ENCODE peak calls at places on chromosomes 11 and 22, in nine cellular contexts. N is activated naive CD8-positive, alpha-beta T cell treated with anti-CD3 and anti-CD28 coated beads, Interleukin-2, amount 50 U/mL, for 24 hours; M is H7; A is heart right ventricle; E is HCT116; H is NCI-H460; F is NCI-H774; Y is OCI-M1; S is mucosa of descending colon. Q is an unnamed sample.

GRCh38 chr11:115765803-115766239 is 261.6 kb upstream of the CADM1 start:
- DNase-seq in S (no peak), H (no peak), E (no peak), A (no peak), F (no peak), M (no peak), N (no peak), Y (peak), Q (no peak)

GRCh38 chr11:102810943-102811528 is 13.1 kb upstream of the MMP1 start:
- DNase-seq in E (no peak), A (no peak), M (peak), Y (peak), F (peak), N (no peak), H (no peak), S (no peak), Q (no peak)

GRCh38 chr11:94010136-94010535 is 11.0 kb upstream of the HEPHL1 start:
- DNase-seq in F (no peak), N (no peak), Y (no peak), H (no peak), A (no peak), S (no peak), M (no peak), E (no peak), Q (no peak)

GRCh38 chr11:86888164-86888977 is 66.8 kb downstream of the FZD4 start:
- DNase-seq in Y (no peak), S (no peak), N (no peak), A (no peak), F (no peak), H (no peak), M (no peak), E (no peak), Q (no peak)

GRCh38 chr22:20946080-20946986 is 20.7 kb upstream of the AIFM3 start:
- DNase-seq in E (no peak), M (no peak), H (no peak), S (no peak), N (no peak), A (no peak), F (no peak), Y (no peak), Q (no peak)

GRCh38 chr11:45264839-45265515 is 21.2 kb downstream of the SYT13 start:
- DNase-seq in S (no peak), Y (peak), H (no peak), F (no peak), A (no peak), N (no peak), E (no peak), M (no peak), Q (no peak)

GRCh38 chr11:58730507-58731089 is 1.1 kb downstream of the GLYAT start:
- DNase-seq in E (no peak), Y (peak), M (no peak), H (no peak), N (no peak), A (no peak), S (no peak), F (no peak), Q (no peak)

GRCh38 chr22:27692243-27692642 is 109.3 kb downstream of the MN1 start:
- DNase-seq in A (no peak), N (no peak), S (no peak), H (no peak), Y (no peak), E (no peak), F (no peak), M (no peak), Q (no peak)

GRCh38 chr11:130737041-130737830 is 179.0 kb downstream of the SNX19 start:
- DNase-seq in M (no peak), E (no peak), F (no peak), S (no peak), Y (no peak), A (no peak), N (no peak), H (no peak), Q (no peak)

GRCh38 chr11:124895471-124895971 is 2.1 kb downstream of the ROBO4 start:
- DNase-seq in S (no peak), M (peak), N (no peak), H (no peak), E (no peak), A (no peak), Y (no peak), F (no peak), Q (no peak)

GRCh38 chr11:75655619-75656018 is 13.2 kb downstream of the MAP6 start:
- DNase-seq in N (no peak), A (no peak), H (no peak), F (no peak), Y (no peak), S (no peak), E (no peak), M (no peak), Q (no peak)

GRCh38 chr11:61375709-61376108 is 13.5 kb downstream of the TMEM138 start:
- DNase-seq in Y (no peak), F (no peak), E (no peak), H (no peak), M (no peak), A (no peak), S (no peak), N (no peak), Q (no peak)

GRCh38 chr11:46381046-46381835 is at the start of gene MDK:
- DNase-seq in A (peak), M (peak), S (peak), Y (peak), F (peak), H (no peak), N (no peak), E (no peak), Q (no peak)

GRCh38 chr11:130550984-130551383 is 102.5 kb downstream of the ADAMTS15 start:
- DNase-seq in Y (no peak), N (no peak), A (no peak), H (no peak), M (no peak), E (no peak), F (no peak), S (no peak), Q (no peak)

GRCh38 chr11:128627666-128628342 is 40.4 kb upstream of the ETS1 start:
- DNase-seq in H (no peak), S (no peak), M (no peak), A (no peak), N (peak), Y (no peak), F (no peak), E (no peak), Q (no peak)

GRCh38 chr22:50705219-50705691 is 32.6 kb downstream of the SHANK3 start:
- DNase-seq in Y (no peak), M (peak), S (no peak), F (peak), E (no peak), H (no peak), A (peak), N (no peak), Q (peak)

GRCh38 chr11:26219506-26220117 is 112.3 kb upstream of the ANO3 start:
- DNase-seq in F (no peak), N (no peak), Y (no peak), H (no peak), E (no peak), M (no peak), S (no peak), A (no peak), Q (no peak)

GRCh38 chr22:41697126-41697775 is 2.1 kb upstream of the MEI1 start:
- DNase-seq in H (peak), M (peak), N (peak), A (peak), S (peak), Y (peak), F (peak), E (peak), Q (peak)

GRCh38 chr22:17013396-17014100 is 5.5 kb upstream of the GAB4 start:
- DNase-seq in E (no peak), S (no peak), N (no peak), F (no peak), M (peak), H (no peak), A (no peak), Y (no peak), Q (no peak)

GRCh38 chr11:70738661-70739060 is 340.3 kb downstream of the CTTN start:
- DNase-seq in A (no peak), S (no peak), H (no peak), N (no peak), E (no peak), Y (no peak), M (peak), F (no peak), Q (no peak)

GRCh38 chr22:46737105-46737975 is 712 bp downstream of the CERK start:
- DNase-seq in A (peak), E (no peak), M (peak), S (peak), N (peak), F (no peak), H (no peak), Y (peak), Q (peak)

GRCh38 chr11:61679893-61680621 is at the start of gene DAGLA:
- DNase-seq in S (peak), E (no peak), H (peak), M (peak), N (peak), Y (peak), F (peak), A (peak), Q (peak)

GRCh38 chr11:2677127-2677526 is 22.7 kb downstream of the KCNQ1OT1 start:
- DNase-seq in A (no peak), E (no peak), H (no peak), M (no peak), F (no peak), N (no peak), Y (peak), S (no peak), Q (no peak)

GRCh38 chr11:134474942-134475341 is 62.9 kb upstream of the B3GAT1 start:
- DNase-seq in Y (no peak), H (no peak), E (no peak), F (no peak), S (no peak), N (no peak), A (no peak), M (no peak), Q (no peak)

GRCh38 chr11:31114437-31114836 is 255.1 kb downstream of the DCDC1 start:
- DNase-seq in M (no peak), A (no peak), H (no peak), F (no peak), S (no peak), Y (no peak), N (no peak), E (no peak), Q (no peak)

GRCh38 chr11:111918390-111919256 is at the start of gene C11orf52:
- DNase-seq in Y (no peak), A (no peak), F (peak), E (peak), M (peak), H (no peak), N (no peak), S (peak), Q (no peak)

GRCh38 chr22:22929381-22930221 is 42.0 kb downstream of the IGLL5 start:
- DNase-seq in A (no peak), H (no peak), N (no peak), F (no peak), Y (no peak), E (no peak), S (no peak), M (peak), Q (no peak)

GRCh38 chr11:45859661-45860140 is 12.4 kb downstream of the CRY2 start:
- DNase-seq in E (no peak), N (no peak), F (no peak), S (peak), A (peak), M (peak), H (no peak), Y (no peak), Q (peak)

GRCh38 chr22:41915783-41916493 is 1.1 kb upstream of the SHISA8 start:
- DNase-seq in F (no peak), Y (no peak), A (no peak), S (no peak), H (no peak), E (no peak), M (peak), N (no peak), Q (no peak)

GRCh38 chr22:49670610-49671330 is 156.9 kb downstream of the BRD1 start:
- DNase-seq in E (no peak), Y (no peak), A (no peak), M (peak), N (peak), S (no peak), F (no peak), H (no peak), Q (no peak)

GRCh38 chr11:101441747-101442146 is 142.1 kb downstream of the TRPC6 start:
- DNase-seq in A (peak), E (no peak), S (no peak), F (peak), Y (no peak), H (no peak), M (no peak), N (no peak), Q (no peak)

GRCh38 chr11:116276051-116277044 is 496.4 kb downstream of the BUD13 start:
- DNase-seq in H (peak), E (peak), M (peak), S (peak), Y (peak), N (peak), A (peak), F (peak), Q (peak)

GRCh38 chr11:82859746-82860145 is 40.5 kb downstream of the PRCP start:
- DNase-seq in M (no peak), F (no peak), H (no peak), N (no peak), E (no peak), A (no peak), Y (no peak), S (no peak), Q (no peak)

GRCh38 chr11:121595717-121596156 is 143.0 kb upstream of the SORL1-AS1 start:
- DNase-seq in A (no peak), F (no peak), S (no peak), Y (no peak), M (no peak), E (peak), N (no peak), H (peak), Q (no peak)

Q was measured in anterior cingulate cortex.